ENCODE peak calls at places on chromosomes 12 and 14, in five cellular contexts. T is cardiac fibroblast, X is Peyer's patch, N is thoracic aorta, D is left ventricle myocardium inferior. P is an unnamed sample.

GRCh38 chr12:92297405-92297804 is 151.8 kb upstream of the BTG1 start:
- DNase-seq in N (no peak), D (no peak), X (no peak), T (no peak), P (no peak)

GRCh38 chr12:71702590-71702989 is 16.7 kb downstream of the TMEM19 start:
- DNase-seq in N (no peak), T (peak), D (no peak), X (no peak), P (no peak)

GRCh38 chr12:114975283-114975973 is 291.5 kb upstream of the TBX3 start:
- DNase-seq in N (no peak), D (no peak), X (no peak), T (no peak), P (peak)

GRCh38 chr12:11896530-11896929 is 174.2 kb upstream of the BCL2L14 start:
- DNase-seq in X (no peak), D (no peak), T (no peak), N (no peak), P (no peak)

GRCh38 chr12:100141998-100142850 is 450 bp downstream of the BLTP3B start:
- DNase-seq in D (peak), X (peak), T (no peak), N (no peak), P (peak)

GRCh38 chr12:113359133-113359938 is 949 bp downstream of the PLBD2 start:
- DNase-seq in T (peak), X (peak), D (peak), N (no peak), P (peak)

GRCh38 chr12:67759829-67760228 is 111.3 kb downstream of the DYRK2 start:
- DNase-seq in T (no peak), X (no peak), D (no peak), N (no peak), P (no peak)

GRCh38 chr14:20697273-20698017 is 8.9 kb downstream of the ANG start:
- DNase-seq in N (no peak), X (peak), T (peak), D (peak), P (no peak)

GRCh38 chr14:105499256-105500035 is 8.4 kb downstream of the TEDC1 start:
- DNase-seq in T (no peak), D (no peak), X (no peak), N (no peak), P (no peak)

GRCh38 chr12:674272-674781 is 11.1 kb upstream of the NINJ2 start:
- DNase-seq in X (peak), N (no peak), T (peak), D (no peak), P (no peak)

GRCh38 chr12:57205186-57205585 is 11.4 kb upstream of the NXPH4 start:
- DNase-seq in N (no peak), T (no peak), D (no peak), X (no peak), P (no peak)

GRCh38 chr14:64729386-64730060 is 25.3 kb downstream of the PLEKHG3 start:
- DNase-seq in N (no peak), D (peak), X (no peak), T (no peak), P (no peak)

GRCh38 chr14:86665975-86666374 is 1136.0 kb downstream of the FLRT2 start:
- DNase-seq in N (no peak), X (no peak), T (no peak), D (no peak), P (no peak)

GRCh38 chr12:71392521-71393145 is 47.0 kb upstream of the LGR5 start:
- DNase-seq in X (no peak), D (no peak), T (peak), N (no peak), P (no peak)

GRCh38 chr12:70571705-70572269 is 65.4 kb downstream of the PTPRB start:
- DNase-seq in D (no peak), X (no peak), N (no peak), T (no peak), P (no peak)

GRCh38 chr14:38669027-38669426 is 413.1 kb upstream of the CLEC14A start:
- DNase-seq in T (no peak), D (no peak), N (no peak), X (no peak), P (no peak)

GRCh38 chr12:115998119-115998633 is 279.3 kb downstream of the MED13L start:
- DNase-seq in N (no peak), X (peak), D (no peak), T (peak), P (no peak)

GRCh38 chr12:55931780-55932545 is 1.0 kb downstream of the DGKA start:
- DNase-seq in D (peak), X (peak), N (no peak), T (peak), P (peak)

GRCh38 chr12:27900920-27901879 is 71.3 kb downstream of the PTHLH start:
- DNase-seq in D (no peak), N (no peak), T (no peak), X (no peak), P (no peak)

GRCh38 chr12:26226629-26227375 is 31.4 kb downstream of the SSPN start:
- DNase-seq in T (peak), D (peak), N (no peak), X (peak), P (peak)

GRCh38 chr12:45762185-45763110 is 32.9 kb downstream of the ARID2 start:
- DNase-seq in X (no peak), N (no peak), T (peak), D (no peak), P (no peak)

GRCh38 chr12:42483534-42483857 is 106.0 kb downstream of the PRICKLE1 start:
- DNase-seq in X (peak), T (no peak), N (no peak), D (peak), P (peak)

GRCh38 chr12:59736786-59737185 is 141.0 kb downstream of the SLC16A7 start:
- DNase-seq in T (peak), N (no peak), X (no peak), D (no peak), P (no peak)

GRCh38 chr14:41749425-41749824 is 142.7 kb downstream of the LRFN5 start:
- DNase-seq in X (no peak), N (no peak), T (peak), D (no peak), P (no peak)

GRCh38 chr12:54376596-54377468 is 7.7 kb downstream of the ZNF385A start:
- DNase-seq in D (no peak), X (no peak), T (no peak), N (no peak), P (peak)

GRCh38 chr12:130879212-130879686 is 7.4 kb downstream of the RAN start:
- DNase-seq in X (no peak), D (no peak), N (no peak), T (no peak), P (no peak)

GRCh38 chr12:16346931-16347330 is 514 bp upstream of the MGST1 start:
- DNase-seq in D (no peak), N (no peak), X (no peak), T (no peak), P (no peak)

GRCh38 chr14:95545769-95546168 is 10.9 kb downstream of the GLRX5 start:
- DNase-seq in D (no peak), N (no peak), T (peak), X (no peak), P (no peak)

GRCh38 chr14:29971101-29971500 is 43.5 kb upstream of the PRKD1 start:
- DNase-seq in D (no peak), T (no peak), X (no peak), N (no peak), P (no peak)

GRCh38 chr12:90977224-90977623 is 22.2 kb upstream of the CCER1 start:
- DNase-seq in X (no peak), D (no peak), N (no peak), T (no peak), P (no peak)

GRCh38 chr14:73047808-73048207 is 10.5 kb upstream of the RBM25 start:
- DNase-seq in D (no peak), X (no peak), N (no peak), T (no peak), P (no peak)

GRCh38 chr12:51000245-51000644 is 25.9 kb downstream of the SLC11A2 start:
- DNase-seq in D (no peak), X (no peak), N (no peak), T (peak), P (no peak)

GRCh38 chr14:98138666-98139065 is 1133.3 kb downstream of the BCL11B start:
- DNase-seq in X (peak), T (no peak), N (no peak), D (no peak), P (no peak)

GRCh38 chr14:85416771-85417170 is 113.2 kb upstream of the FLRT2 start:
- DNase-seq in X (no peak), D (no peak), N (no peak), T (peak), P (no peak)

GRCh38 chr14:99118046-99118721 is 153.8 kb downstream of the BCL11B start:
- DNase-seq in X (peak), D (no peak), N (no peak), T (no peak), P (no peak)

GRCh38 chr12:113587720-113588119 is 116.0 kb upstream of the LHX5 start:
- DNase-seq in N (no peak), D (no peak), T (no peak), X (no peak), P (no peak)

GRCh38 chr12:117743746-117744145 is 225.0 kb downstream of the KSR2 start:
- DNase-seq in X (no peak), D (no peak), N (no peak), T (no peak), P (no peak)

GRCh38 chr14:49858383-49858782 is 5.8 kb upstream of the NEMF start:
- DNase-seq in T (no peak), X (no peak), D (no peak), N (no peak), P (no peak)

GRCh38 chr14:23005861-23006534 is 3.9 kb downstream of the C14orf93 start:
- DNase-seq in T (peak), D (no peak), X (no peak), N (no peak), P (no peak)

GRCh38 chr14:23008836-23009235 is 1.1 kb downstream of the C14orf93 start:
- DNase-seq in X (no peak), N (no peak), D (no peak), T (no peak), P (no peak)

GRCh38 chr14:23009483-23009938 is 432 bp downstream of the C14orf93 start:
- DNase-seq in T (no peak), D (no peak), N (no peak), X (no peak), P (no peak)

GRCh38 chr14:23005451-23005850 is 4.5 kb downstream of the C14orf93 start:
- DNase-seq in T (no peak), N (no peak), X (no peak), D (no peak), P (no peak)

DNA sequence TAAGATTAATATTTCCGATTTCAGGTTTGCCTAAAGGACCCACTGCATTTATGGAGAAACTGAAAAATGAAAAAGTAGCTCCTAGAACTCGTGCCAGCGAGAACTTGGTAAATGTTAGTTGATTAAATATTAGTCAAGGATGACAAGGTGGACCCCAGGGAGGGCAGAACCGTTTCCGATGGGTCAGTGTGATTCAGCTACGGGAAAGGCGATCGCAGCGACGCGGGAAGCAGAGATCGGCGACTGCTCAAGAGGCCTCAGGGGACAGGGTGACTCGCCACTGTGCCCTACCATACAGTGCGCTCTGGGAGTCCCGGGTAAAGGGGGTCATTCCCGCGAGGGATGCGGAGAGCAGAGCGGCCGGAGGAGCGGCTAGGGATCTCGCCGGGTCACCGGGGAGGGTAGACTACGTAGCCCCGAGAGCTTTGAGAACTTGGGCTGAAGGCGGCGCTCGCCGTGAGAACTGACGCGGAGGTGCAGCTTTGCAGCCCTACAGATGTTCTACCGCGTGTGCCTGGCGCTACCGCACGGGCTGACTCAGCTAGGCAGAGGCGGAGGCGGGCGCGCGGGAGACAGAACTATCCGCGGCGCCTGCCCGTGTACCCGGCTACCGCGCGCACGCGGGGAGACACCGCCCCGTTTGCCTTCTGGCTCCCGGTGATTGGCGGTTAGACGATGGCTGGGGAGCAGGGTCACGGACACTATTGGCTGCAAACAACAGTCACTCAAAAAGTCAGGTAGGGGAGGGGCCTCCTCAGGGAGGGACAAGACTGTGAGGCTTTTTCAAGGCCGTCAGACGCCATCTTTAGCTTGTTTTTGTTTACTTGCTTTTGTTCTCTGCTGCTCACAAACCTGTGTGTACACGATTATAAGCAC is 3.2 kb downstream of the C14orf93 start:
- DNase-seq in T (peak), X (peak), D (peak), N (peak), P (peak)
- TF ChIP-seq CTCF in T (peak), X (no peak), D (peak), N (peak), P (no peak)

DNA sequence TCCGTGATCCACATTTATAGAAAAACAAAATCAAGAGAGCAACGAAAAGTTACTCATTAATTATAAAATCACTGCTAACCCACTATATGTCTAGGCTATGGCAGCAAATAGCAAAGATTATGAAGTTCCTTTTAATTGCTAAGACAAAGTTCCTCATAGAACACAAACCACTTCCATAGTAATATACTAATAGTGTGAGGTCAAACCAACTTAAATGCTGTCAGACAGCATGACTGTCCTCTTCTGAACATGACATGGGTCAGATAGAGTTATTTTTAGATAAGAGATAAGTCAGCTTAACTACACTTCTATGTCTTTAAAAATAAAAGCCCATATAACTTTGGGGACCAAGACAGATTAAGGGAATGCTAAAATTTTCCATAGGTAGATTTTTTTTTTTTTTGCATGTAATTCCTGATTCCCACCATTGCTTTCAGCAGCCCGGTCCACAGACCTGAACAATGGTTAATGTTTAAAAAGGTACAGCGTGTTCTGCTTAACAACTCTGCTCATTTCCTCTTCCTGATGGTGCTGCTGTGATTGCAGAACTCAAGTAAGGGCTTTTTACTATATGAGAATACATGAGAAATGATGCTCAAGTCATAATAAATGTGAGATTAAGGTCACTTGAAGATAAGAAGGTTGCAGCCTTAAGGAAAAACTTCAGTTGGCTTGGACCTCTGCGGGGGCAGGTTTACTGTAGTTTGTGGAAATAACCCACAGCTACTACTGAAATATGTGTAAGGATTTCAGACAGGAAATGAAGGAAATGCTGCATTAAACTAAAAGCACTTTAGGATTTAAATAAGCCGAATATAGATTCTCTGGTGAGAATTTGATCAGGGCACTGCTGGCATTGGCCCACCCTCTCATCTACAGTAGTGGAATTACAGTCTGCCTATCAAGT is 37.7 kb upstream of the DUSP6 start:
- DNase-seq in X (peak), N (no peak), D (no peak), T (peak), P (peak)
- TF ChIP-seq CTCF in X (peak), N (no peak), D (no peak), T (no peak), P (no peak)

GRCh38 chr12:111753144-111753881 is 13.4 kb upstream of the ALDH2 start:
- DNase-seq in T (peak), D (peak), N (no peak), X (peak), P (peak)
- TF ChIP-seq CTCF in T (peak), D (peak), N (peak), X (peak), P (peak)

DNA sequence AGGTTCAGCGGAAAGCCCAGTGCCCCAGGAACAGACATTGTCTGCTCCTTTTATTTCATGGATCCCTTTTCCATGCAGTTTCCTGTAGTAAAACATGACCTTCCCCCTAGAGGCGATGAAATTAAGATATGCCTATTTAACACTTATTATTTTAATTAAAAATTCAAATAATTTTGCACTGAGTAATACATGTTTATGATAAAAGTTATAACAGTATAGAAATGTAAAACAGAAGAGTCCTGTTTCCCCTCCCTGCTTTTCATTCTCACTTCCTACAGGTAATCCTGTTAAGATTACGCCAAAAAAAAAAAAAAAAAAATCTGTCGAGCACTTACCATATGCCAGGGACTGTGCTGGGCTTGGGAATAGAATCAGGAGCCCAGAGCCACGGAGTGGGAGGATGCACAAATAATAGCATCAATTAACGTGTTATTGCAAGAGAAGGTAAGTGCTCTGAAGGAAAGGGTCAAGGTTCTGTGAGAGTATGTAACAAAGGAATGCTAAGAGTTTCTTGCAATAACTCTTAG is 830 bp upstream of the LPCAT3 start:
- DNase-seq in X (no peak), T (no peak), N (no peak), D (no peak), P (no peak)
- TF ChIP-seq CTCF in X (no peak), T (no peak), N (no peak), D (no peak), P (no peak)

DNA sequence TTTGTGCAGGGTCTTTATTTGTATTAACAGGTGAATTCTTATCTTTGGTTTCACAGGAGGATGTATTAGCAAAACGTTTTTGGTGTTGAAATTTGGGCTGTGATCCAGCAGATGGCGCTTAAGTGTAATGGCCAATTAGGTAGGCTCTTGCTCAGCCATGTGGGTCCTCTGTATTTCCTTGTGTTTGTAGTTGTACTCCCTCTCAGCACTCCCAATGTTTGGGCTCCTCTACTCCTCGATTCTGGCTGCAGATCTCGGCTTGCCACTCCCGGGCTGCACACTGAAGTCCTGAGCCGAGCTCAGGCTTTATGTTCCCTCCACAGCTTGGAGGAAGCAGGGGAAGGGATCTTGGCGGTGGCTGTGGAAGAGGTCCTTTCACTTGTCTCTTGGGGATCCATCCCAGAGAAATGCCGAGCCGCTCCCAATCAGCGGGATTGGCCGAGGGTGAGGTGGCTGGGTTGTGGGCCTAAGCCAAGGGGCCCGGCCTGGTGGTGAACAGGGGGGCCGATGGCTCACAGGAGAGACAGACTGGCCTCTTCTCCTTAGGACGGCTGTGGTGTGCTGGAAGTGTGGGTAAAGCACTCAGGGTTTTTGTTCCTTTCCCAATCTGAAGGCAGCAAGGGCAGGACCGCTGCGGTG is 133.7 kb downstream of the AEBP2 start:
- DNase-seq in X (no peak), T (peak), D (no peak), N (no peak), P (peak)
- TF ChIP-seq CTCF in X (peak), T (peak), D (peak), N (no peak), P (no peak)